ENCODE peak calls at places on chromosomes 2 and 18, in six cellular contexts. Q is tibial artery, O is left ventricle myocardium inferior, Y is ovary, S is cardiac fibroblast, P is upper lobe of right lung. J is an unnamed sample.

GRCh38 chr2:106864051-106864450 is 21.9 kb downstream of the ST6GAL2 start:
- DNase-seq in Q (no peak), O (no peak), Y (no peak), S (no peak), P (no peak), J (no peak)

GRCh38 chr2:233007270-233007669 is 5.8 kb downstream of the NGEF start:
- DNase-seq in Q (peak), O (no peak), Y (no peak), S (no peak), P (no peak), J (no peak)

GRCh38 chr2:225781145-225781544 is 381.6 kb downstream of the NYAP2 start:
- DNase-seq in Q (no peak), O (no peak), Y (no peak), S (no peak), P (no peak), J (no peak)

GRCh38 chr2:98216611-98217010 is 129.6 kb downstream of the VWA3B start:
- DNase-seq in Q (no peak), O (no peak), Y (no peak), S (no peak), P (no peak), J (no peak)

GRCh38 chr2:101418704-101419663 is 31.7 kb upstream of the CREG2 start:
- DNase-seq in Q (no peak), O (no peak), Y (peak), S (peak), P (no peak), J (no peak)

GRCh38 chr2:24763843-24764242 is 29.3 kb downstream of the PTRHD1 start:
- DNase-seq in Q (no peak), O (no peak), Y (no peak), S (no peak), P (no peak), J (no peak)

GRCh38 chr2:152421521-152422367 is 86.8 kb downstream of the FMNL2 start:
- DNase-seq in Q (no peak), O (no peak), Y (no peak), S (peak), P (no peak), J (no peak)

GRCh38 chr2:222523783-222524544 is 99.6 kb downstream of the SGPP2 start:
- DNase-seq in Q (no peak), O (no peak), Y (no peak), S (no peak), P (no peak), J (no peak)

GRCh38 chr2:136248242-136248641 is 130.3 kb upstream of the CXCR4 start:
- DNase-seq in Q (no peak), O (no peak), Y (no peak), S (peak), P (no peak), J (no peak)

GRCh38 chr18:31778391-31778950 is 17.8 kb upstream of the SLC25A52 start:
- DNase-seq in Q (no peak), O (no peak), Y (no peak), S (no peak), P (no peak), J (no peak)

DNA sequence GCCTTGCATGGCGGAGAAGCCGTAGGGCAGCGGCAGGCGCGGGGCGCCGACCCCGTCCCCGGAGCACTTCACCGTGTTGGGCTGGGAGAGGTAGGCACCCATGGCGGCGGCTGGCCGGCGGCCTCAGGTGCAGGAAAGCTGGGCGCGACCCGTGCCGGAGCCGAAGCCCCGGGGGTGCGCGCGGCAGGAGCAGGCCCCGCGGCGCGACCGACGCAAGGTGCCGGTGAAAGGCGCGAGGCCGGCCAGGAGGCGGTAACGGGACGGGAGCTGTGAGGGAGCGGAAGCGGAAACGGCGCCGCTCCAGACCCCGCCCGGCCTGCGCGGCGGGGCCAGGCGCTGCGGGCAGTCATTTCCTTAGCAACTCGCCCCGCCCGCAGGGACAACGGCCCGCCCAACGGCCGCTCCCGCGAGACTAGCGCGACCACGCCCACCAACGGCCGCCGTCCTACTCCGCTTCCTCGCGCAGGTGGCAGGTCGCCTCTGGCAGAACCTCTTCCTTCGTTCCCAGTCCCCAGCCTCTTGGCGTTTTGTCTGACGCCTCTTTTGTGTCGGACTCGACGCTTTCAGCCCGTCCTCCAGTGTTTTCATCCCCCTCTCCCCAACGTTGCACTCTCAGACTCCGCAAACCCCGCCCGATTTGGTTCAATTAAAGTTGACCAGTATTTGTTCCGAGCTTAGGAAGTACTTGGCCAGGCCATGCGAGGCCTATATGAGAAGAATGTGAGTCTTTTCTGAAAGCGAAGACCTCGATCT is at the start of gene PPM1G:
- DNase-seq in Q (peak), O (peak), Y (peak), S (peak), P (peak), J (peak)
- TF ChIP-seq CTCF in Q (no peak), O (peak), Y (no peak), S (no peak), P (no peak), J (no peak)

DNA sequence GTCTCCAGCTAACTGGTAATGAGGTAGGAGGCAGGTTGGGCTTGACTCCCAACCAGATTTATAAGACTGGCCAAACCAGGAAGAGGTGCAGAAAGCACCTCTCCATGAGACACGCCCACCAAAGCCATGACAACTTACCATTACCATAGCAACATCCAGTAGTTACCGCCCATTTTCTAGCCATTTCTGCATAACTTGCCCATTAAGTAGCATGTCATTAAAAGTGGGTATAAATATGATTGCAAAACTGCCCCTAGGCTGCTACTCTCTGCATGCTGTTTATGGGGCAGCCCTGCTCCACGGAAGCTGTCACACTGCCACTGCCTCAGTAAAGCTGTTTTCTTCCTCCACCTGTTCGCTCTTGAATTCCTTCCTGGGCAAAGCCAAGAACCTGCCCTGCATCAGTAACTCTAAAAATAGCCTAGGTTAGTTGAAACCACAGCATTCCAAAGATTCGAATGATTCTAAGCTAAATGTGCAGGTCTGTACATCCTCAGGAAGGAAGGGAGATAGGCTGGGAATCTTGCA is 131.9 kb downstream of the ATL2 start:
- DNase-seq in Q (no peak), O (no peak), Y (no peak), S (no peak), P (no peak), J (no peak)
- TF ChIP-seq CTCF in Q (no peak), O (no peak), Y (no peak), S (no peak), P (no peak), J (no peak)

GRCh38 chr2:196592912-196593881 is 46.3 kb upstream of the CCDC150 start:
- DNase-seq in Q (no peak), O (peak), Y (no peak), S (peak), P (peak), J (peak)

GRCh38 chr2:196594158-196594557 is 45.4 kb upstream of the CCDC150 start:
- DNase-seq in Q (no peak), O (no peak), Y (no peak), S (no peak), P (no peak), J (no peak)

GRCh38 chr2:196591621-196592022 is 47.9 kb upstream of the CCDC150 start:
- DNase-seq in Q (no peak), O (no peak), Y (no peak), S (no peak), P (no peak), J (no peak)

GRCh38 chr2:196591004-196591403 is 48.5 kb upstream of the CCDC150 start:
- DNase-seq in Q (no peak), O (no peak), Y (no peak), S (no peak), P (no peak), J (no peak)

GRCh38 chr2:196592331-196592911 is 47.1 kb upstream of the CCDC150 start:
- DNase-seq in Q (no peak), O (peak), Y (no peak), S (peak), P (peak), J (peak)
- TF ChIP-seq CTCF in Q (no peak), O (peak), Y (no peak), S (peak), P (no peak), J (peak)

DNA sequence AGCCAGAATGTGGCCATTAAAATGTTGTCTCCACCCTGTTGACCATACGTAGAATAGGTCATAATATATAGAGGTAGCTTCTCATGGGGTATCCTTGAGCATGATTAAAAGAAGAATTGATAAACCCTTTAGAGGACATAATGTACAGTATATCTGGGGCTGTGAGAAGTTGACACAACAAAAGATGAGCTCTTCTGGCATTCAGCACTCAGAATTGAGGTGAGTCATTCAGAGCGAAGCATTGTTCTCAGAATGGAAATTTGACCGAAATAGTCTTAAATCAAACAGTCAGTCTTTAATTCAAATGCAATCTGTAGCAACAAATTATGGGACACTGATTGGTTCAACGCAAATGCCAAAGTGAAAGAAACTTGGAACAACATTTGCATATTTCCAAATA is 47.3 kb downstream of the CTAGE1 start:
- DNase-seq in Q (no peak), O (no peak), Y (no peak), S (no peak), P (no peak), J (no peak)
- TF ChIP-seq CTCF in Q (no peak), O (no peak), Y (no peak), S (no peak), P (no peak), J (no peak)

GRCh38 chr2:46780411-46780800 is 135.2 kb downstream of the MCFD2 start:
- DNase-seq in Q (peak), O (peak), Y (peak), S (no peak), P (no peak), J (no peak)

GRCh38 chr2:46778516-46778915 is 137.1 kb downstream of the MCFD2 start:
- DNase-seq in Q (no peak), O (no peak), Y (no peak), S (no peak), P (no peak), J (no peak)

GRCh38 chr2:46781468-46782189 is 134.0 kb downstream of the MCFD2 start:
- DNase-seq in Q (peak), O (no peak), Y (no peak), S (no peak), P (no peak), J (no peak)

GRCh38 chr2:46779447-46779941 is 136.1 kb downstream of the MCFD2 start:
- DNase-seq in Q (peak), O (no peak), Y (no peak), S (peak), P (no peak), J (no peak)

DNA sequence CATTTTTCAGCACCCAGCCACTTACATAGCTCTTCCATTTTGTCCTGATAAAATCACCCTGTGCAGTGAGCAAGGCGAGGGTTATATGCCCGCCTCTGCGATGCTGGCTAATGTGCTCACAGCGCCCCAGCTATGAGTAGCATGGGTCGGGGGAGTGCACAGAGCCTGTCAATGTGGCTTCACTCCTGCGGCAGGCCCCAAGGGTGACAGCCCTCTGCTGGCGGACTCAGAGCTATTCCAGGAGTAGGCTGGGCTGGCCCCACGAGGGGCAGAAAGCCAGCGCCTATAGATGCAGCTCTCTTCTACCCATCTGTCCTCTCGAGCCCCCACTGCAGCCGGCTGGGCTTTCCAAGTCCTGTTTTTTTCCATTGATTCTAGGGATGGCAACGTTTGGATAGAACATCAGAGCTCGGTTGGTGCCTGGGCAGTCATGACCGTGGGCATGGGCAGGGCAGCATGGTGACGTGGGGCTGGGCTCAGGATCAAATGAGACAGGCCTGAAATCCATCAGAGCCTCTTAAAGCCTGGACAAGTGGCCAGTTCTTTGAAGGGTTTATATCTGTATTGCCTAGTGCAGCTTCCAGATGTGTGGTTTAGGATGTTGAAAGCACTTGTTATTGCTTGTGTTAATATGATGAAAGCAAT is 134.7 kb downstream of the MCFD2 start:
- DNase-seq in Q (peak), O (peak), Y (no peak), S (no peak), P (no peak), J (peak)
- TF ChIP-seq CTCF in Q (no peak), O (peak), Y (no peak), S (peak), P (no peak), J (peak)

GRCh38 chr18:27685807-27686412 is 491.0 kb downstream of the CDH2 start:
- DNase-seq in Q (no peak), O (no peak), Y (no peak), S (peak), P (no peak), J (no peak)
- TF ChIP-seq CTCF in Q (peak), O (peak), Y (no peak), S (peak), P (peak), J (peak)

GRCh38 chr2:85769236-85769986 is 15.6 kb downstream of the ATOH8 start:
- DNase-seq in Q (peak), O (no peak), Y (no peak), S (no peak), P (no peak), J (no peak)

GRCh38 chr2:85768713-85769112 is 14.9 kb downstream of the ATOH8 start:
- DNase-seq in Q (peak), O (peak), Y (peak), S (peak), P (no peak), J (no peak)

GRCh38 chr2:85770786-85771409 is 17.1 kb downstream of the ATOH8 start:
- DNase-seq in Q (no peak), O (no peak), Y (no peak), S (no peak), P (no peak), J (no peak)

GRCh38 chr2:85770369-85770768 is 16.6 kb downstream of the ATOH8 start:
- DNase-seq in Q (no peak), O (no peak), Y (no peak), S (no peak), P (no peak), J (no peak)

GRCh38 chr2:85769987-85770362 is 16.2 kb downstream of the ATOH8 start:
- DNase-seq in Q (peak), O (no peak), Y (no peak), S (no peak), P (no peak), J (no peak)
- TF ChIP-seq CTCF in Q (no peak), O (no peak), Y (no peak), S (no peak), P (no peak), J (no peak)

DNA sequence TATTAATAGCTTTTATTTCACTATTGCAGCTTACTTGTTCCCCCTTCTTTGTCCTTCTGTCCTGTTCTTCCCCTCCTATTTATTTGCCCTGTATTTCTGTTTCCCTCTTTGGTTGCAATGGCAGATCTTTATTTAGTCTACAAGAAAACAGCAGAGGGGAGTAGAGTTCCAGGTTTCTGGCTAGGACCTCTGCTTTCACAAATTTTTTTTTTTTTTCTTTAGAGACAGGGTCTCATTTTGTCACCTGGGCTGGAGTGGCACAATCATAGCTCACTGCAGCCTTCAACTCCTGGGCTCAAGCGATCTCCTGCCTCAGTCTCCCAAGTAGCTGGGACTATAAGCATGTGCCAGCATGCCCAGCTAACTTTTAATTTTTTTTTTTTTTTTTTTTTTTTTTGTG is 188.1 kb upstream of the SPRED2 start:
- DNase-seq in Q (no peak), O (no peak), Y (no peak), S (no peak), P (no peak), J (no peak)
- TF ChIP-seq CTCF in Q (no peak), O (no peak), Y (no peak), S (no peak), P (no peak), J (peak)

DNA sequence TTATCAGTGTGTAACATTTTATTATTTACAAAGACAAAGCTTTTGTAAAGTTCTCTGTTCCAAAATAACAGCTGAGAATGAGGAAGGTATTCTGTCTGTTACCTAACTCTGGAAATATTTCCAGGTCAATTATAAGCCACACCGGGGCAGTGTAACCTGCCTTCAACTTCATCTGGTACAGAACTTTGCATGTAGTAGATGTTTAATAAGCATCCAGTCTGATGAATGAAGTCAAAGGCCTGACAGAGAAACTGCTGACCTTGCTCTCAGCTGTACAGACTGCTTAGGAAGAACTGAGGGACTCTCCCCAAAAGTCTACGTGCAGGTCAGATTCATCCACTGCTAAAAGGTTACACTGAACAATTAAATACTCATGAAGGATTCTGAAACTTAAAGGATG is 43.3 kb downstream of the WDFY1 start:
- DNase-seq in Q (no peak), O (no peak), Y (no peak), S (no peak), P (no peak), J (no peak)
- TF ChIP-seq CTCF in Q (no peak), O (no peak), Y (no peak), S (no peak), P (no peak), J (no peak)

J was measured in progenitor cell of endocrine pancreas.